ENCODE peak calls at places on chromosomes 13 and 19, in five cellular contexts. F, S, E, N and P are unnamed samples.

GRCh38 chr19:35852029-35852780 is at the start of gene NPHS1:
- DNase-seq in S (no peak), F (no peak), E (no peak), N (no peak), P (no peak)

GRCh38 chr19:15379996-15380647 is 535 bp upstream of the AKAP8 start:
- DNase-seq in E (no peak), F (peak), S (peak), N (no peak), P (peak)

GRCh38 chr19:46513461-46514236 is 18.0 kb upstream of the PNMA8B start:
- DNase-seq in S (peak), E (no peak), F (peak), N (peak), P (peak)

GRCh38 chr13:53066411-53066810 is 37.8 kb downstream of the OLFM4 start:
- DNase-seq in S (no peak), F (no peak), N (no peak), E (no peak), P (no peak)

GRCh38 chr13:90455861-90456260 is 891.6 kb upstream of the MIR17HG start:
- DNase-seq in N (no peak), F (no peak), E (no peak), S (no peak), P (no peak)

GRCh38 chr13:36746051-36746450 is 72.2 kb downstream of the SERTM1 start:
- DNase-seq in S (no peak), N (no peak), F (no peak), E (no peak), P (no peak)

GRCh38 chr19:33376423-33376822 is 2.9 kb downstream of the CEBPG start:
- DNase-seq in E (peak), N (peak), S (peak), F (no peak), P (peak)

GRCh38 chr13:43005460-43006236 is 13.6 kb upstream of the EPSTI1 start:
- DNase-seq in S (peak), F (no peak), E (no peak), N (no peak), P (no peak)

GRCh38 chr19:16268676-16269319 is 55.8 kb upstream of the KLF2 start:
- DNase-seq in F (peak), S (no peak), E (no peak), N (no peak), P (no peak)

GRCh38 chr13:42524487-42525034 is 49.4 kb upstream of the TNFSF11 start:
- DNase-seq in S (no peak), E (no peak), N (no peak), F (no peak), P (no peak)

GRCh38 chr13:28117689-28118377 is 17.5 kb upstream of the FLT3 start:
- DNase-seq in E (no peak), F (no peak), N (no peak), S (no peak), P (no peak)

GRCh38 chr13:100520936-100521765 is 67.4 kb downstream of the GGACT start:
- DNase-seq in E (no peak), F (no peak), N (no peak), S (no peak), P (no peak)

GRCh38 chr19:42348211-42348610 is 22.8 kb downstream of the MEGF8 start:
- DNase-seq in F (no peak), E (no peak), N (no peak), S (no peak), P (no peak)

GRCh38 chr19:51514866-51515481 is 13.4 kb upstream of the SIGLEC12 start:
- DNase-seq in N (peak), S (peak), E (no peak), F (no peak), P (peak)

GRCh38 chr19:35868172-35868822 is at the start of gene APLP1:
- DNase-seq in F (peak), E (no peak), S (peak), N (no peak), P (peak)

GRCh38 chr19:10742494-10742893 is 24.6 kb downstream of the DNM2 start:
- DNase-seq in E (no peak), N (no peak), S (no peak), F (no peak), P (no peak)